ENCODE peak calls at places on chromosomes 5 and 9, in four cellular contexts. F is HCT116, I is PC-9, X is heart left ventricle. S is an unnamed sample. For H3K4me1, the result is how much of the 10 kb centered on the place peaks cover.

GRCh38 chr5:14410068-14410941 is 171.3 kb upstream of the OTULINL start:
- DNase-seq in F (no peak), I (no peak), X (no peak), S (no peak)

GRCh38 chr9:88011005-88011766 is 36.9 kb upstream of the CDK20 start:
- DNase-seq in F (no peak), I (no peak), X (no peak), S (no peak)

GRCh38 chr5:21844960-21845359 is 1008.2 kb downstream of the CDH12 start:
- DNase-seq in F (no peak), I (no peak), X (no peak), S (no peak)

GRCh38 chr9:124399999-124400940 is 15.0 kb downstream of the PSMB7 start:
- DNase-seq in F (no peak), I (no peak), X (no peak), S (no peak)

GRCh38 chr9:134486127-134486995 is 155.2 kb upstream of the COL5A1 start:
- DNase-seq in F (no peak), I (no peak), X (peak), S (peak)

GRCh38 chr9:135035781-135036760 is 51.4 kb upstream of the OLFM1 start:
- DNase-seq in F (no peak), I (no peak), X (no peak), S (no peak)

GRCh38 chr5:91850031-91850430 is 466.9 kb upstream of the ARRDC3 start:
- DNase-seq in F (no peak), I (no peak), X (no peak), S (no peak)

GRCh38 chr5:1521054-1521453 is 2.7 kb downstream of the LPCAT1 start:
- DNase-seq in F (no peak), I (no peak), X (peak), S (no peak)

GRCh38 chr9:18601956-18602355 is 128.0 kb downstream of the ADAMTSL1 start:
- DNase-seq in F (no peak), I (no peak), X (no peak), S (no peak)

DNA sequence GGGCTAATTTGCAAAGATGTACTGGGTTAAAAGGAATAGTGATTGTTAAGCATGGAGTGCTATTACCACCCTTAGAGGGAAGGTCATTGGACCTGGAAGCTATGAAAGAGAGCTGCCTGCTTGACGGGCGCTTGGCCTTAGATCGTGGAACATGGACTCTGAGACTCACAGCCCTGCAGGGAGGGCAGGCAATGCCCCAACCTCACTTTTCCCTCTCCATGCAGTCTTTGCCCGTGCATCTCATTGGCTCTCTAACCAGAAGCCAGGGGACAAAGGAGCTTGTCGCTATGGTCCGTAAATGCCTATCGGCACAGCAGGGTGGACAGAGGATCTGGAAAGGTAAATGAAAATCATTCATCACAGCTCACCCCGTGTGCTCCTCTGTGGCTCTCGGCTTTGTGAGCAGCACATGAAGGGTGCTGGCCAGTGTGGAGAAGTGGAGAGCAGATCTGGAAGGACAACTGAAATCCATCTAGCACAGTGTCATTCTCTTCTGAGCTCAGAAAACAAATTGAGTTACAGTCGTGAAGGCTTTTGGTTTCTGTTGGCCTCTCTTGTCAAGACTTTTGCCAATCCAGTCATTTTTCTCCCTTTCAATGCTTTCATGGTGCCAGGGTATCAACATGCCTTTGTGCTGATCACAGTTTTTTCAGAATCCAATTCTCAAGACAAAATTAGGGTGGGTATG is 186.2 kb downstream of the SNX18 start:
- DNase-seq in F (no peak), I (no peak), X (no peak), S (no peak)
- H3K4me1 ChIP-seq in F (under half), I (under half), X (under half), S (under half)

DNA sequence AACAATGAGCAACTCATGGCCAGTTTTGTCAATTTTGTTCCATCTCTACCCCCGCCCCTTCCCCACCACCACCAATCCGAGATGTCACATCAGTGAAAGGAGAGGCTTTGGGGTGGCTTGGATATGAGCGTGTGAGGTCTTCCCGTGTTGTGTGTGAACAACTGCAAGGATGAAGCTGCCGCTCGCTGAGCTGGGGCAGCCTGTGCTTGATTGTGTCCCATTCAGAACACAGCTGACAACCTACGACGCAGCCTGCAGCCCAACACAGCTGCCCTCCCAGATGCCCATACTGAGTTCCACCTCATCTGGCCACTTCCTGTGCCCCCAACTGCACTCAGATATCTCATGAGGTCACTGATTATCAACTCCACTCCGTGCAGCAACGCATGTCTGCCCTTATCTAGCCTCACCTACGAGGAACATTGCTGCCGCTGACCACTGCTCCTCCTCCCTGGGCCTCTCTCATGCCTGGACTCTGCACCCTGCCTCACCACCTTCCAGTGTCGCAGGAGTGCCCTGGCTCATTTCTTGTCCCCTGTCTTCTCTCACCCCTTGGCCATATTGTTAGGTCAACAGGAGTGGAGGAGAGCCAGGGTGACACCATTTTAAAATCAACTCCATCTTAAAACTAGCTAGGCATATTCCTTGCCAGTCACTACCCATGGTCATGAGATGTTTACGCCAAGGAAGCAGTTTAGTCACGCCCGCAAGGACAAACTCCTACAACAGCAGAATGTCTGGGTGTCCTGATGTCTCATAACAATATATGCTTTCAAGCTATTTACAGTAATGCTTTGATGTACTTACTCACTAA is 7.3 kb upstream of the IL4 start:
- DNase-seq in F (no peak), I (no peak), X (no peak), S (no peak)
- H3K4me1 ChIP-seq in F (under half), I (under half), X (under half), S (under half)

DNA sequence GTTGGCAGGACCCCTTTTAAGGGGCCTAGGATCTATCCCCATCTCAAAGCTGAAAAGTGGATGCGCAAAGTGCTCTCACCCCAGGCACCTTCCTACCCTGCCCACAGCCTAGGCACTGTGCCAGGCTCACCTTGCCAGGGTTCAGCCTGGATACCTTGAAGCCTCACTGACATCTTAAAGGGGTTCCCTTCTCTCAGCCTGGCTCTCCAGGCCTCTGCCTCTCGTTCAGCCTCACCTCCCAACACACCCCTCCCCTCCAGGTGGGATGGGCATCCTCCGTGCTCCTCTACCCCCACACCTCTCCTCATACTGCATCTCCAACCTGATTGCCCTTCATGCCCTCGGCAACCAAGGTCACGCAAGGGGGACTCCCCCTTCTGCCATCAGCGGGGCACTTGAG is 25.5 kb downstream of the TNIP1 start:
- DNase-seq in F (no peak), I (no peak), X (peak), S (no peak)
- H3K4me1 ChIP-seq in F (under half), I (under half), X (under half), S (under half)

DNA sequence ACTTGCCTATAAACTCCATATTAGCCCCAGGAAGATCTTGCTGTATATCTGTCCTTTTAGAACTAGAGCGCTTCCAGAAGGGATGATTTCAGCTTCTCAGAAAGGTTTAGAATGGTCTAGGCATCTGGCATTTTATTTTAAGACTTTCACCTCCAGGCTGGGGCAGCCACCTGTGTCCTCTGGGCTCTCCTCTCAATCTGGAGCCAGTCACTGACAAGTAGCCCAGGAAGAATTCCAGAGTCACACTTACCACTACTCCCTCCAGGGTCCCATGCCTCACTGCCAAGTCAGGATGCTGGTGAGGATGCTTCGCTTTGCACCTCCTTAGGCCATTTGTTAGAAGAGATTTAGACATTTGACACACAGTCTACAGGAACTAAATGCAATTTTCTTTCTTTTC is 20.8 kb downstream of the B4GALT1 start:
- DNase-seq in F (no peak), I (no peak), X (no peak), S (no peak)
- H3K4me1 ChIP-seq in F (under half), I (under half), X (half or more), S (under half)

GRCh38 chr9:127973169-127974001 is 7.4 kb downstream of the EEIG1 start:
- DNase-seq in F (no peak), I (no peak), X (peak), S (no peak)
- H3K4me1 ChIP-seq in F (half or more), I (half or more), X (half or more), S (under half)

GRCh38 chr5:81488862-81489261 is 94.9 kb upstream of the ACOT12 start:
- DNase-seq in F (no peak), I (no peak), X (no peak), S (no peak)
- H3K4me1 ChIP-seq in F (under half), I (under half), X (under half), S (under half)

GRCh38 chr5:132770476-132771159 is 6.4 kb downstream of the SEPTIN8 start:
- DNase-seq in F (no peak), I (no peak), X (no peak), S (no peak)

GRCh38 chr5:132766806-132767055 is 10.3 kb downstream of the SEPTIN8 start:
- DNase-seq in F (no peak), I (no peak), X (no peak), S (no peak)

GRCh38 chr5:132766020-132766805 is 10.8 kb downstream of the SEPTIN8 start:
- DNase-seq in F (no peak), I (no peak), X (no peak), S (no peak)

GRCh38 chr5:132767150-132767549 is 9.9 kb downstream of the SEPTIN8 start:
- DNase-seq in F (no peak), I (no peak), X (peak), S (no peak)

DNA sequence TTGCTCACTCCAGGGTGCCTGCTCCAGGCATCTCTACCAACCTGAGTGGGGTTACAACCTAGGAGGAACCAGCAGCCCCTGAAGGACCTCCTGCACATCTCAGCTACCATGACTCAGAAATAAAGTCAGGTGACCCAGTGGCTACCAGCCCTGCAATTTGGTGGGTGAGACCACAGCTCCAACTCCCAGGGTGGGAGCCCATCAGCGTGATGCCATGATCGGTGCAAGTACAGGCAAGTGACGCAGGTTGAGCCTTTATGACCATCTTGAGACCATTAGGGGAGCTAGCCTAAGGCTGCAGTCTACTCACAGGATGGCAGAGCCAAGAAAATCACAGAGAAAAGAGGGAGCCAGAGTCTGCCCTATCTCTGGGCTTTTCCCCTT is 8.6 kb downstream of the SEPTIN8 start:
- DNase-seq in F (no peak), I (no peak), X (no peak), S (no peak)
- H3K4me1 ChIP-seq in F (under half), I (under half), X (half or more), S (under half)